ENCODE peak calls at places on chromosomes 5 and 9, in nine cellular contexts. G is HCT116, W is K562, U is fibroblast of lung, L is GM23338, T is MM.1S, B is GM23248, V is neural progenitor cell, C is PC-3. R is an unnamed sample. For H3K4me1, the result is how much of the 10 kb centered on the place peaks cover.

GRCh38 chr9:126055386-126055785 is 271.2 kb upstream of the MVB12B start:
- DNase-seq in G (no peak), W (no peak), U (peak), L (no peak), T (no peak), B (peak), V (no peak), C (peak), R (peak)

GRCh38 chr5:76152161-76152560 is 69.0 kb downstream of the SV2C start:
- DNase-seq in G (no peak), W (no peak), U (no peak), L (no peak), T (no peak), B (no peak), V (no peak), C (no peak), R (no peak)

GRCh38 chr5:54362992-54363630 is 52.7 kb upstream of the ARL15 start:
- DNase-seq in G (no peak), W (no peak), U (peak), L (no peak), T (no peak), B (peak), V (no peak), C (no peak), R (peak)

GRCh38 chr5:90911169-90911568 is 352.6 kb downstream of the ADGRV1 start:
- DNase-seq in G (no peak), W (no peak), U (no peak), L (no peak), T (no peak), B (no peak), V (no peak), C (no peak), R (no peak)

GRCh38 chr5:145946112-145946861 is 9.9 kb downstream of the SH3RF2 start:
- DNase-seq in G (peak), W (no peak), U (peak), L (no peak), T (no peak), B (peak), V (no peak), C (peak), R (peak)

GRCh38 chr9:76456202-76456926 is 2.6 kb upstream of the GCNT1 start:
- DNase-seq in G (no peak), W (peak), U (peak), L (peak), T (peak), B (peak), V (peak), C (peak), R (no peak)

GRCh38 chr5:1141827-1142226 is 30.0 kb upstream of the SLC12A7 start:
- DNase-seq in G (no peak), W (no peak), U (no peak), L (no peak), T (peak), B (no peak), V (no peak), C (no peak), R (no peak)

GRCh38 chr9:131618071-131618479 is 72.8 kb downstream of the PRRT1B start:
- DNase-seq in G (no peak), W (no peak), U (no peak), L (no peak), T (no peak), B (no peak), V (no peak), C (no peak), R (peak)

GRCh38 chr9:106107716-106108115 is 413.4 kb downstream of the TMEM38B start:
- DNase-seq in G (no peak), W (no peak), U (no peak), L (no peak), T (no peak), B (no peak), V (no peak), C (no peak), R (peak)
- H3K4me1 ChIP-seq in G (under half), W (under half), U (under half), L (under half), T (under half), B (under half), V (under half), C (under half), R (half or more)

GRCh38 chr5:73215891-73216610 is 43.1 kb downstream of the TMEM174 start:
- DNase-seq in G (peak), W (peak), U (peak), L (peak), T (peak), B (peak), V (peak), C (peak), R (peak)
- TF ChIP-seq EZH2 in G (no peak), W (no peak), U (no peak), L (peak), T (no peak), B (no peak), V (peak), C (no peak), R (no peak)

GRCh38 chr9:127140181-127140580 is 17.7 kb upstream of the ANGPTL2 start:
- DNase-seq in G (no peak), W (no peak), U (no peak), L (no peak), T (no peak), B (no peak), V (no peak), C (no peak), R (no peak)

GRCh38 chr9:127140842-127141675 is 18.6 kb upstream of the ANGPTL2 start:
- DNase-seq in G (no peak), W (no peak), U (no peak), L (no peak), T (no peak), B (no peak), V (no peak), C (no peak), R (no peak)

GRCh38 chr9:127139071-127139731 is 16.8 kb upstream of the ANGPTL2 start:
- DNase-seq in G (no peak), W (no peak), U (no peak), L (no peak), T (no peak), B (no peak), V (no peak), C (no peak), R (no peak)

GRCh38 chr9:127138444-127138843 is 16.0 kb upstream of the ANGPTL2 start:
- DNase-seq in G (no peak), W (no peak), U (no peak), L (no peak), T (no peak), B (no peak), V (no peak), C (no peak), R (no peak)

GRCh38 chr9:127139775-127140174 is 17.3 kb upstream of the ANGPTL2 start:
- DNase-seq in G (no peak), W (no peak), U (no peak), L (no peak), T (no peak), B (no peak), V (no peak), C (no peak), R (no peak)
- H3K4me1 ChIP-seq in G (under half), W (under half), U (under half), L (under half), T (under half), B (under half), V (under half), C (under half), R (under half)

GRCh38 chr9:137162505-137163100 is 7.2 kb downstream of the LRRC26 start:
- DNase-seq in G (no peak), W (no peak), U (no peak), L (peak), T (no peak), B (peak), V (peak), C (no peak), R (no peak)
- TF ChIP-seq EZH2 in G (no peak), W (no peak), U (peak), L (peak), T (no peak), B (no peak), V (peak), C (no peak), R (no peak)

DNA sequence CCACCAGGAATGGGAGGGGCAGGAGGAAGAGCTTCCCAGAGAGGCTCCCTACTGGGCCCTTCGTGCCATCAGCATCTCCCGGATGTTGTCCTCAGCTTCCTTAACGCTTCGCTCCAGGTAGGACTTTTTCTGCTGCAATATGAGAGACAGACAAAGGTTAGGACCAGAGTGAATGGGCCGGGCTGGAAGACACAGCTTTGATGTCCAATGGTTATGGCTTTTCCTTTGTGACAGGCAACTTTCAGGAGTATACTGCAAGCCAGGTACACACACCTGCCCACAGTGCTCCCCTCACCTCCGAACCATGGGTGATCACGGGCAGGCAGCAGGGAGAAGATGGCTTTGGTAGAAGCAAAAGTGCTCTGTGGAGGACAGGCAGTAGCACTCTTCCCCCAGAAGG is 57.0 kb downstream of the PFDN1 start:
- DNase-seq in G (no peak), W (no peak), U (no peak), L (no peak), T (no peak), B (no peak), V (no peak), C (no peak), R (no peak)
- H3K4me1 ChIP-seq in G (under half), W (under half), U (under half), L (under half), T (under half), B (under half), V (under half), C (half or more), R (under half)

GRCh38 chr5:72994578-72994977 is 38.7 kb downstream of the FCHO2 start:
- DNase-seq in G (no peak), W (no peak), U (no peak), L (no peak), T (no peak), B (no peak), V (no peak), C (no peak), R (no peak)
- TF ChIP-seq EZH2 in G (no peak), W (no peak), U (no peak), L (no peak), T (no peak), B (no peak), V (no peak), C (no peak), R (no peak)